ENCODE peak calls at places on chromosomes 16 and 17, in nine cellular contexts. M, X, F, P, A, S, V, K and B are unnamed samples.

GRCh38 chr17:7558544-7559306 is at the start of gene TNFSF13:
- DNase-seq in M (peak; percentile 42), X (peak; percentile 75), F (peak; percentile 73), P (no peak), A (no peak), S (peak; percentile 76), V (no peak), K (peak; percentile 67), B (no peak)

GRCh38 chr17:18233803-18234518 is 8.5 kb downstream of the LLGL1 start:
- DNase-seq in M (no peak), X (no peak), F (no peak), P (no peak), A (no peak), S (no peak), V (no peak), K (no peak), B (no peak)

GRCh38 chr17:35286120-35286781 is 43.4 kb downstream of the SLFN5 start:
- DNase-seq in M (no peak), X (no peak), F (no peak), P (no peak), A (no peak), S (no peak), V (peak; percentile 20), K (no peak), B (no peak)

GRCh38 chr16:11511328-11511727 is 75.4 kb downstream of the LITAF start:
- DNase-seq in M (no peak), X (no peak), F (no peak), P (no peak), A (no peak), S (no peak), V (no peak), K (no peak), B (no peak)

GRCh38 chr17:47276868-47277267 is 23.2 kb downstream of the ITGB3 start:
- DNase-seq in M (no peak), X (peak; percentile 58), F (peak; percentile 64), P (no peak), A (peak; percentile 83), S (no peak), V (peak; percentile 73), K (peak; percentile 57), B (no peak)

GRCh38 chr17:82238562-82239201 is 9.8 kb downstream of the SLC16A3 start:
- DNase-seq in M (peak; percentile 93), X (peak; percentile 91), F (peak; percentile 90), P (no peak), A (peak; percentile 78), S (peak; percentile 92), V (peak; percentile 66), K (peak; percentile 93), B (peak; percentile 46)

GRCh38 chr16:27646811-27647210 is 96.9 kb downstream of the KATNIP start:
- DNase-seq in M (no peak), X (no peak), F (no peak), P (no peak), A (no peak), S (no peak), V (peak; percentile 36), K (no peak), B (no peak)

GRCh38 chr16:87702325-87702811 is 63.4 kb downstream of the KLHDC4 start:
- DNase-seq in M (no peak), X (peak; percentile 57), F (no peak), P (peak; percentile 80), A (no peak), S (peak; percentile 79), V (peak; percentile 30), K (peak; percentile 84), B (peak; percentile 24)

GRCh38 chr16:16149710-16150116 is 73.6 kb downstream of the ABCC6 start:
- DNase-seq in M (no peak), X (no peak), F (no peak), P (no peak), A (no peak), S (no peak), V (no peak), K (no peak), B (no peak)

GRCh38 chr16:2698996-2699750 is 16.9 kb downstream of the KCTD5 start:
- DNase-seq in M (no peak), X (no peak), F (no peak), P (no peak), A (no peak), S (peak; percentile 59), V (no peak), K (no peak), B (no peak)

GRCh38 chr17:62804822-62805221 is 3.3 kb downstream of the MARCHF10 start:
- DNase-seq in M (no peak), X (no peak), F (no peak), P (no peak), A (no peak), S (no peak), V (peak; percentile 75), K (no peak), B (no peak)

GRCh38 chr17:45314761-45315549 is 1.9 kb downstream of the MAP3K14 start:
- DNase-seq in M (no peak), X (no peak), F (no peak), P (no peak), A (no peak), S (no peak), V (peak; percentile 46), K (no peak), B (no peak)

GRCh38 chr17:28598799-28599310 is at the start of gene SPAG5:
- DNase-seq in M (peak; percentile 95), X (peak; percentile 96), F (peak; percentile 96), P (peak; percentile 96), A (peak; percentile 91), S (peak; percentile 98), V (peak; percentile 88), K (peak; percentile 98), B (peak; percentile 97)
- TF ChIP-seq POLR2A in M (peak; percentile 88), X (peak; percentile 95), F (peak; percentile 40), P (peak; percentile 92), A (no peak), S (peak; percentile 95), V (peak; percentile 95), K (peak; percentile 97), B (peak; percentile 99)

GRCh38 chr17:12024332-12024731 is 3.7 kb downstream of the MAP2K4 start:
- DNase-seq in M (no peak), X (no peak), F (no peak), P (no peak), A (no peak), S (no peak), V (peak; percentile 73), K (no peak), B (no peak)

GRCh38 chr17:12021604-12022003 is 927 bp downstream of the MAP2K4 start:
- DNase-seq in M (no peak), X (no peak), F (no peak), P (no peak), A (no peak), S (no peak), V (no peak), K (no peak), B (no peak)

GRCh38 chr17:12022310-12022709 is 1.6 kb downstream of the MAP2K4 start:
- DNase-seq in M (no peak), X (no peak), F (no peak), P (no peak), A (no peak), S (no peak), V (no peak), K (no peak), B (no peak)

DNA sequence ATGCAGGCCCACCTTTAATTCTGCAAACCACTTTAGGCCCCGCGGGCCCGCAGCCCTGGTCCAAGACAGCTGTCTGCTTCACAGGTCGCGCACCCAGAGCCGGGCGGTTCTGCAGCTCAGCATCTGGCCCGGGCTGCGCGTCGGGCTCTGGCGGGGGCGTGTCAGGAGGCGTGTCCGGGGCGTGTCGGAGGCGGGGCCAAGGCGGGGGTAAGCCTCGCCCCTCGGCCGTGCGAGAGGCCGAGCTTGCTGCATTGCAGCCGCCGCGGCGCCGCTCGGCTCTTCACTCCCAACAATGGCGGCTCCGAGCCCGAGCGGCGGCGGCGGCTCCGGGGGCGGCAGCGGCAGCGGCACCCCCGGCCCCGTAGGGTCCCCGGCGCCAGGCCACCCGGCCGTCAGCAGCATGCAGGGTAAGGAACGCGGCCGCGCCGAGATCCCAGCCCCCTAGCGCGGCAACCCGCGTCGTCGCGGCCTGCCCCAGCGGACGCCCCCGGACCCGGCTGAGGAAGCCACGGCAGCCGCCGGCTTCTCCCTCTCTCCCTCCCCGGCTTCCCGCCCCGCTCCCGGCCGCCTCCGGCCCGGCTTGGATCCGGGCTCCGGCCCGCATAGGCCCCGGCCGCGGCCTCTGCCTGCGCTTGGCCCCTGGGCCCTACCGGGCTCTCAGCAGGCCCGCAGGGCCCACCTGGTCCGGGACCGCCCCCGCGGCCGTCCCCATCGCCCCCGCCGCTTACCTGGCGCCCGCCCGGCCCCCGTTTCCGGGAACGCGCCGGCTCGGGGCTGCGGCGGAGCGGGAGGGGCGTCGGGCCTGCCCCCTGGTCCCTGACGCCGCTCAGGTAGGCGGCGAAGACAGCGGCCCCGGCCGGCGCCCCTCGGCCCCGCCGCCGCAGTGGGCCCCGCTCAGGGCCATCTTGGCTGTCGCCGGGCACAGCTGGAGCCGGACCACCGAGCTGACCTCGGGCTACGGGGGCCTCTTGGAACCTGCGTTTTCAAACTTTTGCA is at the start of gene MAP2K4:
- DNase-seq in M (peak; percentile 91), X (peak; percentile 95), F (peak; percentile 94), P (peak; percentile 99), A (peak; percentile 88), S (peak; percentile 100), V (peak; percentile 84), K (peak; percentile 96), B (peak; percentile 92)
- TF ChIP-seq POLR2A in M (peak; percentile 96), X (peak; percentile 62), F (peak; percentile 27), P (peak; percentile 97), A (no peak), S (peak; percentile 94), V (peak; percentile 94), K (peak; percentile 70), B (peak; percentile 81)

DNA sequence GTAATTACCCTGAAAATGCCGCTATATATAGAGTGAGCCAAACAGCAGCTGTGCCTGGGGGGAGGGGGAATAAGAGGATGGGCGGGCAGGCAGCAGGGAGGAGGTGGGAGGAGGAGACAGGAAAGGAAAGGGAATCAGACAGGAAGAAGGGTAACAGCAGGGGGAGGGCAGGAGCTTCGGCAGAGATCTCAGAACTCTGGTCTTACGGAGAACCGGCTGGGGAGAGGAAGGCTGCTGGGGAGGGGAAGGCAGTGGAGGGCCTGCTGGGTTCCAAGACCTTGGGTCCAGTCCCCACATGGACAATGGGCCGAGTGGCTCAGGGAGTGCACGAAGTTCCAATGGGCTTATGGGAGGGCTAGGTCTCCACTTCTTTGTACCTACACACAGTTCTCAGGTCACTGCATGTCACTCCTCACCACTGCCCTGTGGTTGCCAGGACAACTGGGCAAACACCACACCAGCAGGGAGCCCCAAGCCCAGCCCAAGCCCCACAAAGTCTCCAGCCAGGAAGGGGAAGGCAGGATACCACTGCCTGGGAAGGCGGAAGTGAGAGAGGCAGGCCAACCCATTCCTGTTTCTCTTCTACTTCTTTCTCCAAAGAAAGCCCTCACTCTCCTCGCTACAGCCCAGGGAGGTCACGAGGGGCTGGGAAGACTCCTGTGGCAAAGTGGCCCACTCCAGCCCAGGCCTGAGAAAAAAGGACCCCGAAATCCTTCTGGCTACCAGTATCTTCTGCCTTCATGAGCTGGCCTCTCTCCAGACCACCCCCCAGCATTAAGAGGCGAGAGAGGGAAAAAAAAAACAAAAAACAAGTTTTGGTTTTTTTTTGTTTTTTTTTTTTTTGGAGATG is 25.3 kb downstream of the G6PC3 start:
- DNase-seq in M (no peak), X (peak; percentile 58), F (no peak), P (peak; percentile 86), A (peak; percentile 47), S (no peak), V (peak; percentile 93), K (peak; percentile 58), B (peak; percentile 66)
- TF ChIP-seq POLR2A in M (no peak), X (peak; percentile 31), F (no peak), P (peak; percentile 67), A (no peak), S (peak; percentile 23), V (peak; percentile 80), K (no peak), B (no peak)

GRCh38 chr16:57889960-57890751 is 80.8 kb downstream of the CNGB1 start:
- DNase-seq in M (no peak), X (no peak), F (no peak), P (no peak), A (peak; percentile 32), S (no peak), V (peak; percentile 28), K (no peak), B (no peak)
- TF ChIP-seq POLR2A in M (no peak), X (no peak), F (no peak), P (no peak), A (no peak), S (peak; percentile 41), V (no peak), K (no peak), B (no peak)